ENCODE peak calls at places on chromosome 17, in seven cellular contexts. U is mammary epithelial cell; J is breast epithelium; X is CD8-positive, alpha-beta T cell; S is tibial artery; H is HFF-Myc; K is GM12865. I is an unnamed sample.

GRCh38 chr17:57935833-57936807 is 19.1 kb downstream of the CUEDC1 start:
- DNase-seq in U (no peak), J (no peak), S (peak), H (no peak), K (no peak), X (no peak), I (no peak)

GRCh38 chr17:74183411-74183810 is 20.1 kb upstream of the RPL38 start:
- DNase-seq in U (no peak), K (no peak), J (no peak), X (no peak), H (no peak), S (no peak), I (no peak)

GRCh38 chr17:82440991-82441627 is 9.4 kb downstream of the CYBC1 start:
- DNase-seq in S (no peak), J (no peak), U (no peak), K (no peak), H (no peak), X (no peak), I (no peak)

GRCh38 chr17:79469646-79470045 is 141.2 kb downstream of the RBFOX3 start:
- DNase-seq in X (no peak), U (no peak), K (no peak), J (no peak), H (no peak), S (no peak), I (no peak)

GRCh38 chr17:74163836-74164235 is 39.6 kb upstream of the RPL38 start:
- DNase-seq in X (no peak), U (no peak), K (no peak), J (peak), H (no peak), S (peak), I (no peak)

GRCh38 chr17:15884731-15885130 is 60.2 kb upstream of the ADORA2B start:
- DNase-seq in S (no peak), J (no peak), X (no peak), H (no peak), K (no peak), U (peak), I (no peak)

GRCh38 chr17:17831208-17832039 is 5.4 kb downstream of the SREBF1 start:
- DNase-seq in H (no peak), K (no peak), X (no peak), J (no peak), U (no peak), S (no peak), I (no peak)

GRCh38 chr17:79814966-79815835 is 18.3 kb upstream of the CBX8 start:
- DNase-seq in H (no peak), X (no peak), K (no peak), U (peak), J (peak), S (no peak), I (no peak)

GRCh38 chr17:79164408-79164807 is 89.8 kb downstream of the ENGASE start:
- DNase-seq in K (no peak), J (no peak), X (no peak), H (no peak), S (no peak), U (no peak), I (no peak)

GRCh38 chr17:82838386-82839063 is 1.3 kb downstream of the ZNF750 start:
- DNase-seq in H (no peak), U (peak), J (no peak), K (no peak), X (no peak), S (no peak), I (peak)

GRCh38 chr17:64230551-64231408 is 32.3 kb downstream of the TEX2 start:
- DNase-seq in H (peak), U (peak), S (no peak), K (no peak), J (no peak), X (no peak), I (peak)

GRCh38 chr17:71200597-71200996 is 920.2 kb upstream of the SOX9 start:
- DNase-seq in U (no peak), H (no peak), X (no peak), S (no peak), K (no peak), J (no peak), I (no peak)

GRCh38 chr17:40382251-40382650 is 17.7 kb upstream of the GJD3 start:
- DNase-seq in U (no peak), S (no peak), X (no peak), K (no peak), H (no peak), J (no peak), I (no peak)

GRCh38 chr17:79695293-79696158 is 35.2 kb upstream of the ENPP7 start:
- DNase-seq in X (no peak), K (no peak), S (no peak), U (no peak), H (peak), J (no peak), I (no peak)

GRCh38 chr17:69870091-69870530 is 204.9 kb upstream of the KCNJ16 start:
- DNase-seq in K (peak), J (no peak), S (no peak), H (peak), U (peak), X (no peak), I (peak)

GRCh38 chr17:68060336-68060735 is 24.8 kb downstream of the KPNA2 start:
- DNase-seq in H (no peak), K (peak), X (no peak), S (no peak), J (no peak), U (no peak), I (no peak)

GRCh38 chr17:40168262-40168832 is 8.9 kb upstream of the RAPGEFL1 start:
- DNase-seq in U (peak), H (peak), S (no peak), X (peak), K (peak), J (no peak), I (peak)

GRCh38 chr17:15952048-15952532 is 7.2 kb downstream of the ADORA2B start:
- DNase-seq in S (no peak), U (no peak), H (no peak), J (no peak), X (no peak), K (no peak), I (no peak)

GRCh38 chr17:32342603-32343325 is 791 bp upstream of the C17orf75 start:
- DNase-seq in S (no peak), H (no peak), K (no peak), J (no peak), X (no peak), U (no peak), I (no peak)

GRCh38 chr17:45835481-45835880 is 9.2 kb upstream of the SPPL2C start:
- DNase-seq in K (no peak), X (no peak), H (no peak), U (no peak), J (no peak), S (no peak), I (no peak)

GRCh38 chr17:60525347-60525623 is 757 bp downstream of the APPBP2 start:
- DNase-seq in K (no peak), J (no peak), H (no peak), U (no peak), X (no peak), S (no peak), I (peak)

GRCh38 chr17:7576432-7576937 is 3.0 kb upstream of the CD68 start:
- DNase-seq in K (no peak), H (no peak), J (no peak), X (no peak), S (no peak), U (no peak), I (no peak)

GRCh38 chr17:7280519-7281073 is 922 bp upstream of the SLC2A4 start:
- DNase-seq in J (peak), U (peak), S (peak), X (peak), H (peak), K (peak), I (peak)

GRCh38 chr17:47220531-47220999 is 11.4 kb downstream of the MYL4 start:
- DNase-seq in U (no peak), H (no peak), K (no peak), S (no peak), J (no peak), X (peak), I (peak)

GRCh38 chr17:41773190-41773588 is 13.3 kb downstream of the JUP start:
- DNase-seq in K (peak), U (peak), S (no peak), X (no peak), H (peak), J (peak), I (peak)

GRCh38 chr17:16255481-16255901 is 38.5 kb downstream of the PIGL start:
- DNase-seq in J (no peak), H (no peak), X (no peak), U (no peak), K (no peak), S (peak), I (no peak)

GRCh38 chr17:5832886-5833285 is 237.3 kb upstream of the WSCD1 start:
- DNase-seq in X (no peak), U (peak), J (no peak), K (no peak), S (no peak), H (peak), I (peak)

GRCh38 chr17:2067559-2067958 is 12.7 kb downstream of the HIC1 start:
- DNase-seq in H (peak), S (no peak), U (no peak), K (no peak), X (no peak), J (no peak), I (no peak)
- TF ChIP-seq CTCF in H (no peak), S (no peak), U (no peak), K (no peak), X (no peak), J (no peak), I (no peak)

DNA sequence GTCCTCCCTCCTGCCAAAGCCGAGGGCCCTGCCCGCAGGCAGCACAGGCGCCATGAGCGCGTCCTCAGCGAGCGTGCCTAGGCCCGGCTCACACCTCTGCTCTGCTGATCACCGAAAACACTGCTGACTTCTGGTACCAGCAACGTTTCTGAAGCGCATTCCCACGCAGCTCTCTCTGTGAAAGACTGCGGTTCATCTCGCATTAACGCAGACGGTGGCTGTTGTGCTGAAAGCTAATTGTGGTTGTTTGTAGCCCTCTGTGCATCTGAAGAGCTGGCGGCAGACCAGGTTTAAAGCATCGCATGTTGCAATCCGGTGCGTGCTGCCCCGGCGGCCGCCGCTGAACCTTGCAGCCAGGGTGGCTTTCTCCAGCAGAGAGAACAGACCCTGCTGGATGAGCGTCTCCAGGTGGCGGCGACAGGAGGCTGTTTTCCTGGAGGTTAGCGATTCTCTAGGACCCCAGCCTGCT is 49.9 kb upstream of the CHMP6 start:
- DNase-seq in U (no peak), S (peak), H (no peak), J (no peak), X (no peak), K (no peak), I (no peak)
- H3K4me3 ChIP-seq in U (no peak), S (no peak), H (no peak), J (no peak), X (no peak), K (no peak), I (no peak)

DNA sequence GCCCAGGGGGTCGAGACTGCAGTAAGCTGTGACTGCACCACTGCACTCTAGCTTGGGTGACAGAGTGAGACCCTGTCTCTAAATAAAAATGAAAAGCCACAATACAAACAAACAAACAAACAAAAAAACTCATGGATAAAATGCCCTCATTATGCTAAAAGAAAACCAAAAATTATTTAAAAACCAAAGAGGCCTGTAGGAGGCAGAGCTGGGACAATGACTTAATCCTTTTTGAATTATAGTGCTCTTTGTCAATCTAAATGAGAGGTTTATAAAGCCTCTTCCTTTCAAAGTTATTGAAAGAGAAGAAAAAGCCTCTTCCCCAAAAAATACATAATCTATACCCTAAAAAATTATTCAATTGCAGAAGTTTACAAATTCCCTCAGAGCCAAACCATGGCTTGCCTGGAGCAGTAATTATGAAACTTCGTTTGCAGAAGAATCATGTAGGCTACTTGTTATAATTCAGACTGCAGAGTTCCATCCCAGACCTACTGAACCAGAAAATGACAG is 18.5 kb downstream of the CRLF3 start:
- DNase-seq in X (no peak), J (no peak), S (no peak), K (no peak), U (no peak), H (no peak), I (no peak)
- TF ChIP-seq CTCF in X (peak), J (no peak), S (no peak), K (peak), U (no peak), H (no peak), I (no peak)

DNA sequence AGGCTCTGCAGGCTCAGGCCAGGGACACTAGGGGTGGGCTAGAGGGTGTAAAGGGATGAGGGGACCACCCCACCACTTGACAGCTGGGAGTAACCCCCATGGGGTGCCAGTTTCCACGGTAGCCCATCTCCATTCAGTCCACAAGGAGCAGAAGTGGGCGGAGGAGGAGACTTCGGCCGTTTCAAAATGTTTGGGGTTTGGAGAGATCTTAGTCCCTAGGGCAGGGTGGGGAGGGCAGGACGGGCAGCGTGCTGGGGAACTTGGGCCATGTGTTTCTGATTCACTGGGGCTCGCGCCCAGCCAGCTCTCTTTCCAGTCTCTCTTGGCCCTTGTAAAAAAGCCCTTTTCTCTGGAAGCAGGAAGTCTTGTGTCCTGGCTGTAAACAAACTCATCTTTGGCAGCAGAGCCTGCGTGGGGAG is 8.3 kb downstream of the CYGB start:
- DNase-seq in J (peak), S (peak), H (peak), U (peak), K (no peak), X (no peak), I (peak)
- H3K4me3 ChIP-seq in J (no peak), S (no peak), H (no peak), U (no peak), K (no peak), X (no peak), I (no peak)

DNA sequence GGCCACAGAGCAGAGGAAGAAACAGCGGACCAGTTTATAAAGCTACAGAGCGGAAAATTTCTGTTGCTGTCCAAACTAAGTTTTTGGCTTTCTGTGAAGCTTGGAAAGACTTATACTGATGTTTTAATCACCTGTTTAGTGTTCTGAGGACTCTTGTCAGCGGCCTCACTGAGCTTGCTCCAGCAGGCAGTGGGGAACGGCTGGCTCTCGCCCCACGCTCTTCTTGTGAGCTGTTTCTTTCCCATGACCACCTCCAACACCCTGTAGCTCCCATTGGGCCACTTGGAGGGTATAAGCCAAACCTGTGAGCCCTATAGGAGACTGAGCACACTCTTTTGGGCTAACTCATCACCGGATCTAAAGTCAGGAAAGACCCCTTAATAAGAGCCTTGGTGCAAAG is 48.6 kb downstream of the HIC1 start:
- DNase-seq in X (no peak), U (no peak), S (peak), K (no peak), H (no peak), J (no peak), I (no peak)
- TF ChIP-seq CTCF in X (no peak), U (no peak), S (no peak), K (no peak), H (no peak), J (no peak), I (no peak)